ENCODE peak calls at places on chromosome 14, in four cellular contexts. G is transverse colon, L is brain microvascular endothelial cell, T is heart left ventricle. F is an unnamed sample.

GRCh38 chr14:79587194-79587593 is 624.1 kb downstream of the DIO2 start:
- DNase-seq in G (no peak), T (no peak), L (no peak), F (no peak)

GRCh38 chr14:70735043-70735442 is 74.3 kb downstream of the MAP3K9 start:
- DNase-seq in G (no peak), T (no peak), L (no peak), F (no peak)

GRCh38 chr14:104486222-104486743 is 93.3 kb upstream of the C14orf180 start:
- DNase-seq in G (no peak), T (no peak), L (no peak), F (no peak)

GRCh38 chr14:64726585-64726890 is 22.3 kb downstream of the PLEKHG3 start:
- DNase-seq in L (peak), T (peak), G (peak), F (no peak)

GRCh38 chr14:94288610-94289465 is 4.2 kb downstream of the SERPINA10 start:
- DNase-seq in L (no peak), G (no peak), T (no peak), F (no peak)

GRCh38 chr14:64110832-64111231 is 183.3 kb downstream of the ESR2 start:
- DNase-seq in L (no peak), G (no peak), T (no peak), F (peak)

GRCh38 chr14:40100544-40101196 is 668.4 kb upstream of the FBXO33 start:
- DNase-seq in T (no peak), L (no peak), G (no peak), F (no peak)

GRCh38 chr14:105020815-105021655 is at the start of gene CDCA4:
- DNase-seq in T (peak), G (peak), L (peak), F (peak)

GRCh38 chr14:38016497-38016896 is 191.2 kb upstream of the SSTR1 start:
- DNase-seq in T (no peak), G (no peak), L (no peak), F (no peak)

GRCh38 chr14:71932229-71932951 is at the start of gene RGS6:
- DNase-seq in G (peak), T (peak), L (no peak), F (no peak)

GRCh38 chr14:88990856-88991255 is 166.4 kb downstream of the TTC8 start:
- DNase-seq in G (no peak), T (no peak), L (no peak), F (no peak)

GRCh38 chr14:88829685-88830302 is 5.3 kb downstream of the TTC8 start:
- DNase-seq in G (no peak), L (no peak), T (no peak), F (no peak)

GRCh38 chr14:77707355-77707723 is 484 bp downstream of the ALKBH1 start:
- DNase-seq in T (no peak), L (peak), G (peak), F (no peak)

GRCh38 chr14:103730490-103731035 is 15.0 kb downstream of the ZFYVE21 start:
- DNase-seq in T (peak), L (no peak), G (no peak), F (no peak)

GRCh38 chr14:79543966-79544365 is 667.3 kb downstream of the DIO2 start:
- DNase-seq in G (no peak), L (peak), T (no peak), F (no peak)

GRCh38 chr14:35386673-35387125 is 17.9 kb downstream of the NFKBIA start:
- DNase-seq in T (peak), G (no peak), L (no peak), F (no peak)

GRCh38 chr14:24395609-24396580 is 2.9 kb upstream of the NYNRIN start:
- DNase-seq in G (no peak), T (no peak), L (no peak), F (no peak)

GRCh38 chr14:71141701-71142374 is 234.6 kb downstream of the PCNX1 start:
- DNase-seq in T (no peak), G (no peak), L (peak), F (no peak)

GRCh38 chr14:58298477-58298879 is at the start of gene ARID4A:
- DNase-seq in L (no peak), G (peak), T (peak), F (no peak)

GRCh38 chr14:73243341-73243740 is 6.0 kb downstream of the PAPLN start:
- DNase-seq in T (no peak), L (no peak), G (no peak), F (no peak)

GRCh38 chr14:56892959-56893358 is 82.7 kb upstream of the OTX2 start:
- DNase-seq in T (no peak), G (no peak), L (no peak), F (no peak)

GRCh38 chr14:36580856-36581831 is 1.3 kb downstream of the NKX2-8 start:
- DNase-seq in L (no peak), T (no peak), G (no peak), F (no peak)

GRCh38 chr14:90777358-90777757 is 38.9 kb downstream of the TTC7B start:
- DNase-seq in G (no peak), L (no peak), T (no peak), F (no peak)

GRCh38 chr14:23352506-23353432 is at the start of gene SLC22A17:
- DNase-seq in L (peak), T (peak), G (peak), F (peak)

GRCh38 chr14:68359862-68360552 is 432.9 kb downstream of the ZFP36L1 start:
- DNase-seq in L (no peak), T (peak), G (peak), F (no peak)

GRCh38 chr14:106562451-106562850 is 1036.1 kb downstream of the TMEM121 start:
- DNase-seq in T (no peak), L (no peak), G (no peak), F (no peak)

GRCh38 chr14:106551265-106551664 is 1024.9 kb downstream of the TMEM121 start:
- DNase-seq in T (no peak), G (no peak), L (no peak), F (no peak)

GRCh38 chr14:106556665-106557289 is 1030.4 kb downstream of the TMEM121 start:
- DNase-seq in T (no peak), L (no peak), G (peak), F (no peak)
- TF ChIP-seq CTCF in T (peak), L (peak), G (peak), F (no peak)

GRCh38 chr14:55374771-55375170 is 36.9 kb downstream of the ATG14 start:
- DNase-seq in L (no peak), G (no peak), T (no peak), F (no peak)

GRCh38 chr14:55373784-55374725 is 37.6 kb downstream of the ATG14 start:
- DNase-seq in T (no peak), G (no peak), L (no peak), F (no peak)

GRCh38 chr14:55381040-55381439 is 30.6 kb downstream of the ATG14 start:
- DNase-seq in T (no peak), L (no peak), G (no peak), F (no peak)

GRCh38 chr14:55381561-55381960 is 30.1 kb downstream of the ATG14 start:
- DNase-seq in G (no peak), T (no peak), L (no peak), F (no peak)

GRCh38 chr14:55377236-55377635 is 34.4 kb downstream of the ATG14 start:
- DNase-seq in T (no peak), L (no peak), G (no peak), F (no peak)
- TF ChIP-seq CTCF in T (no peak), L (peak), G (no peak), F (no peak)

GRCh38 chr14:74843653-74844052 is 32.3 kb downstream of the PROX2 start:
- DNase-seq in T (no peak), G (no peak), L (peak), F (no peak)

GRCh38 chr14:74841230-74842207 is 34.4 kb downstream of the PROX2 start:
- DNase-seq in L (no peak), G (no peak), T (no peak), F (no peak)

GRCh38 chr14:74836251-74836957 is 39.5 kb downstream of the PROX2 start:
- DNase-seq in T (no peak), G (no peak), L (no peak), F (no peak)

GRCh38 chr14:74838141-74838540 is 37.8 kb downstream of the PROX2 start:
- DNase-seq in L (no peak), G (no peak), T (no peak), F (no peak)

DNA sequence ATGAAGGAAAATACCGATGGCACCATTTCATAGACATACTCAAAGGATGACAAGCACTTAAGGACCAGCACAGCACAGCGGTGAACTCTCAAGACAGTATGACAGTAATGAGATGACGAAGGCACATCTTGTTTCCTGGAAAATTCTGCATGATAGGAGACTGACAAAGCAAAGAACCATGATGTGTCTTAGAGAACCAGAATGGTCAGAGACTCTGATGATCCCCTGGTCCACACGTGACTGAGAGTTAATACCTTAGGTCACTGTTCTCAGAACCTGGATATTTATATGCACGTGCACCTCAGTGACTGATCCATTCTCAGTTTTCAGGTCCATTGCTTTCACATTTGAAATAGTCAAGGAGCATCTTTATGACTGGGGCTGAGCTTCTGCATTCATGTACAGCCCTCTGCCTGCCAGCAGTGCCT is 35.3 kb downstream of the PROX2 start:
- DNase-seq in T (no peak), G (no peak), L (no peak), F (no peak)
- TF ChIP-seq CTCF in T (no peak), G (no peak), L (no peak), F (no peak)

GRCh38 chr14:93206793-93207467 is at the start of the genes GON7 and UBR7:
- DNase-seq in G (peak), T (peak), L (peak), F (peak)

GRCh38 chr14:93212432-93212831 is 5.4 kb downstream of the UBR7 start:
- DNase-seq in T (no peak), L (no peak), G (no peak), F (no peak)

GRCh38 chr14:93207468-93208308 is 632 bp downstream of the UBR7 start:
- DNase-seq in G (no peak), T (peak), L (peak), F (no peak)
- TF ChIP-seq CTCF in G (no peak), T (peak), L (peak), F (peak)

DNA sequence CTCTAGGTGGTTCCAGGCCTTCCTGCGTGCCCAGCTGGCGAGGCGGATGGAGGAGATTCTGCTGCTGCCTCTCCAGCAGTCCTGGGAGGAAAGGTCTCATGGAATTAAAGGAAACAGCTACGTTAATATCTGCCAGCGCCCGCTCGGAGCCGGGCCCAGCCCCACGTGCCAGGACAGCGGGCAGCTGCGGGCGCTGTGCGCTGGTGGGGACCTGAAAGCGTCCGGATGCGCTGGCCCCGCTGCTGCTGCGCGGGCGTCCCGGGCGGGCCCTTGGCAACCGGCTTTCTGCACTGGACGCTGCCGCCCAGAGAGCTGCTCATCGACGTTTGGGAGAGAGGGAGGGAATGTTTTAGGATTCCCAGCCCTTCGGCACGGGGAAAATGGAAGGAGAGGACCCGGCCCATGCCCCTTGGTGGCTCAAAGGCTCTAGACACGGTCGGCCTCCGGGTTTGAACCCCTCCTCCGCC is 8.6 kb upstream of the DYNC1H1 start:
- DNase-seq in L (no peak), G (no peak), T (no peak), F (no peak)
- TF ChIP-seq CTCF in L (no peak), G (no peak), T (no peak), F (no peak)

DNA sequence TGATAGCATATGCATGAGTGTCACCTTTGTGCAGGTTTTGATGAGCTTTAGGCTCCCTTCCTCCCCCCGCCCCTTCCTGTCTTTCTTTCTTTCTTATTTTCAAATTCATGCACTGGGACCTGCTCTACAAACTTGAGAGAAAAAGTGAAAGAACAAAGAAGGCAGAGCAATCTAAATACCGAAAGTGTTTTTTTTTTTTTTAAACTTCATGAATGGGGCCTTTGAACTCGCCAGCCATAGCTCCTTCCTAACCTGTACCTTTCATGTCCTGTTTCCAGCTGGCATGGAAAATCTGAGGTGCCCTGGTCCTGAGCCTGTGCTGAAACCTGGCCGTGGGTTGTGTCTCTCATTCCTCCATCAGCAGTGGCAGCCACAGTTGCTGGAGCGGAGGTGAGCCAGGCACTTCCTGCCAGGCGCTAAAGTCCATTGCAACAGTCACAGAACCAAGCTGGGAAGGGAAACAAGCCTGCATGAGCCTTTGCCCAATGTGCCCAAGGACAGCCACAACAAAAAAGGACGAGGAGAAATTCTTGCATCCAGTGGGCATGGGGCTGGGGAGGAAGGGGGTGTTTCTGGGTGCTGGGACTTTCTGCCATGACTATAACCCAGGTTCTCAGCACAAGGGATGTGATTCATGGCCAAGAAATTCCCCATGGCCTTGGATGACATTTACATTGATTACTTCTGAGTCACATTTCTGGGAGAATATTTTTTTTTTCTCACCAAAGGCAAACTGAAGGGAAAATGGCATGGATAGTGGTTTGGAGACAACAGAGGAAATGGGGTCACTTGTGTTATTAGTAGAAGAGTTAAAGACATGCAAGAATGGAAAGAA is 102.7 kb downstream of the TMEM30B start:
- DNase-seq in L (peak), T (no peak), G (no peak), F (peak)
- TF ChIP-seq CTCF in L (no peak), T (no peak), G (no peak), F (no peak)

DNA sequence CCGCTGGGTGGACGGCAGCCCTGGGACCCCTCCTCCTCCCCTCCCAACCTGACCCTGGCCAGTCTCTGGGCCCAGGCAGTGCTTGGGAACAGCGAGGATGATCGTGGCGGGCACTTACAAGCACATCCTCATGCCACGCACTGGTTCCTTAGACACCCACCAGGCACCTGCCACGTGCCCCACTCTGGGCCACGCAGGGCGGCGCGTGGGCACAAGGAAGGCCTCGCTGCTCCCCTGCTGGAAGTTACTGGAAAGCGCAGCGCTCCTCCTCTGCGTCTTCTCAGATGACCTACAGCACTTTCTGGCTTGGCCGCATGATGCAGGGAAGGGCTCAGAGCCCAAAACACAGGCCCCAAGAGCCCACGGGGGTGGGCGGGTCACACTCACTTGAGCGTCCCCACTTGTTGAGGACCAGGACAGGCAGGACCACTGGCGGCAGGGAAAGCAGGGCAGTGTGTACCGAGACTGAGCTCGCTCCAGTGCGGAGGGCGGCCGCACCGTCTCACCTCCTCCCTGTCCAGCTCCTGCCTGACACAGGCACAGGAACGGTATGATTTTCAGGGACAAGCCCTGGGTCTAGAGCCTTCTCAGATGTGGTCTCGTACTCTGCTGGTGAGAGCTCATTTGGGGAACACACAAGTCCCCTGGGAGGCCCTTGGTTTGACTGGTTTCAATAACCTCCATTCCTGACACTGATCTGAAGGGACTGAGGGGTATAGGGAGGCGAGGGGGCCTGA is 128.3 kb upstream of the EVL start:
- DNase-seq in G (no peak), T (no peak), L (no peak), F (no peak)
- TF ChIP-seq CTCF in G (no peak), T (no peak), L (peak), F (no peak)